ENCODE peak calls at places on chromosomes 4 and X, in six cellular contexts. One of them, this sample, is unnamed.

GRCh38 chr4:48801739-48802138 is 21.7 kb upstream of the FRYL start:
- DNase-seq in NCI-H2081: peak; percentile 29
- DNase-seq in RKO: no peak
- DNase-seq in dermis blood vessel endothelial cell: peak; percentile 74
- DNase-seq in activated effector memory CD4-positive, alpha-beta T cell treated with Interleukin-2 at 50 U/mL for 16 hours: no peak
- DNase-seq in uterus: no peak
- DNase-seq in this sample: no peak

GRCh38 chr4:110106946-110107325 is 91.5 kb downstream of the ELOVL6 start:
- DNase-seq in uterus: no peak
- DNase-seq in NCI-H2081: no peak
- DNase-seq in RKO: peak; percentile 41
- DNase-seq in dermis blood vessel endothelial cell: peak; percentile 43
- DNase-seq in activated effector memory CD4-positive, alpha-beta T cell treated with Interleukin-2 at 50 U/mL for 16 hours: no peak
- DNase-seq in this sample: no peak

GRCh38 chr4:1759818-1760223 is 33.3 kb upstream of the FGFR3 start:
- DNase-seq in activated effector memory CD4-positive, alpha-beta T cell treated with Interleukin-2 at 50 U/mL for 16 hours: no peak
- DNase-seq in dermis blood vessel endothelial cell: peak; percentile 11
- DNase-seq in NCI-H2081: no peak
- DNase-seq in RKO: no peak
- DNase-seq in uterus: no peak
- DNase-seq in this sample: no peak

GRCh38 chr4:52038109-52038912 is at the start of gene SGCB:
- DNase-seq in NCI-H2081: peak; percentile 56
- DNase-seq in uterus: peak; percentile 67
- DNase-seq in dermis blood vessel endothelial cell: peak; percentile 67
- DNase-seq in activated effector memory CD4-positive, alpha-beta T cell treated with Interleukin-2 at 50 U/mL for 16 hours: peak; percentile 68
- DNase-seq in RKO: peak; percentile 59
- DNase-seq in this sample: peak; percentile 71

GRCh38 chrX:39493168-39493567 is 604.6 kb downstream of the BCOR start:
- DNase-seq in dermis blood vessel endothelial cell: no peak
- DNase-seq in uterus: no peak
- DNase-seq in RKO: no peak
- DNase-seq in activated effector memory CD4-positive, alpha-beta T cell treated with Interleukin-2 at 50 U/mL for 16 hours: no peak
- DNase-seq in NCI-H2081: no peak
- DNase-seq in this sample: no peak

GRCh38 chrX:2559124-2559523 is 58.3 kb upstream of the DHRSX start:
- DNase-seq in RKO: no peak
- DNase-seq in uterus: no peak
- DNase-seq in dermis blood vessel endothelial cell: no peak
- DNase-seq in activated effector memory CD4-positive, alpha-beta T cell treated with Interleukin-2 at 50 U/mL for 16 hours: no peak
- DNase-seq in NCI-H2081: no peak
- DNase-seq in this sample: no peak

GRCh38 chr4:10738826-10739489 is 54.4 kb upstream of the CLNK start:
- DNase-seq in activated effector memory CD4-positive, alpha-beta T cell treated with Interleukin-2 at 50 U/mL for 16 hours: no peak
- DNase-seq in dermis blood vessel endothelial cell: no peak
- DNase-seq in uterus: no peak
- DNase-seq in NCI-H2081: no peak
- DNase-seq in RKO: no peak
- DNase-seq in this sample: no peak

GRCh38 chr4:26085581-26085980 is 171.6 kb downstream of the SMIM20 start:
- DNase-seq in dermis blood vessel endothelial cell: no peak
- DNase-seq in RKO: no peak
- DNase-seq in NCI-H2081: no peak
- DNase-seq in activated effector memory CD4-positive, alpha-beta T cell treated with Interleukin-2 at 50 U/mL for 16 hours: no peak
- DNase-seq in uterus: no peak
- DNase-seq in this sample: no peak

GRCh38 chr4:148057425-148058020 is 325.6 kb downstream of the ARHGAP10 start:
- DNase-seq in NCI-H2081: no peak
- DNase-seq in RKO: no peak
- DNase-seq in dermis blood vessel endothelial cell: no peak
- DNase-seq in activated effector memory CD4-positive, alpha-beta T cell treated with Interleukin-2 at 50 U/mL for 16 hours: no peak
- DNase-seq in uterus: no peak
- DNase-seq in this sample: no peak

GRCh38 chr4:87499415-87500106 is 29.6 kb downstream of the SPARCL1 start:
- DNase-seq in NCI-H2081: no peak
- DNase-seq in uterus: no peak
- DNase-seq in RKO: no peak
- DNase-seq in activated effector memory CD4-positive, alpha-beta T cell treated with Interleukin-2 at 50 U/mL for 16 hours: no peak
- DNase-seq in dermis blood vessel endothelial cell: no peak
- DNase-seq in this sample: no peak

GRCh38 chr4:115781528-115782146 is 668.2 kb upstream of the NDST4 start:
- DNase-seq in activated effector memory CD4-positive, alpha-beta T cell treated with Interleukin-2 at 50 U/mL for 16 hours: no peak
- DNase-seq in dermis blood vessel endothelial cell: no peak
- DNase-seq in RKO: no peak
- DNase-seq in uterus: no peak
- DNase-seq in NCI-H2081: no peak
- DNase-seq in this sample: no peak

GRCh38 chr4:140088317-140088967 is 65.5 kb downstream of the MAML3 start:
- DNase-seq in activated effector memory CD4-positive, alpha-beta T cell treated with Interleukin-2 at 50 U/mL for 16 hours: no peak
- DNase-seq in RKO: no peak
- DNase-seq in dermis blood vessel endothelial cell: no peak
- DNase-seq in uterus: no peak
- DNase-seq in NCI-H2081: no peak
- DNase-seq in this sample: no peak

GRCh38 chr4:76589872-76590846 is 155.1 kb downstream of the SHROOM3 start:
- DNase-seq in RKO: no peak
- DNase-seq in uterus: no peak
- DNase-seq in NCI-H2081: no peak
- DNase-seq in dermis blood vessel endothelial cell: peak; percentile 33
- DNase-seq in activated effector memory CD4-positive, alpha-beta T cell treated with Interleukin-2 at 50 U/mL for 16 hours: no peak
- DNase-seq in this sample: no peak

GRCh38 chrX:51847463-51847862 is 46.0 kb upstream of the MAGED1 start:
- DNase-seq in uterus: no peak
- DNase-seq in activated effector memory CD4-positive, alpha-beta T cell treated with Interleukin-2 at 50 U/mL for 16 hours: no peak
- DNase-seq in NCI-H2081: no peak
- DNase-seq in dermis blood vessel endothelial cell: no peak
- DNase-seq in RKO: no peak
- DNase-seq in this sample: no peak

GRCh38 chr4:184163813-184164212 is 53.9 kb downstream of the ENPP6 start:
- DNase-seq in RKO: peak; percentile 29
- DNase-seq in uterus: peak; percentile 27
- DNase-seq in dermis blood vessel endothelial cell: peak; percentile 55
- DNase-seq in activated effector memory CD4-positive, alpha-beta T cell treated with Interleukin-2 at 50 U/mL for 16 hours: no peak
- DNase-seq in NCI-H2081: peak; percentile 7
- DNase-seq in this sample: no peak

GRCh38 chr4:52611030-52611555 is 48.0 kb downstream of the USP46 start:
- DNase-seq in uterus: no peak
- DNase-seq in dermis blood vessel endothelial cell: no peak
- DNase-seq in activated effector memory CD4-positive, alpha-beta T cell treated with Interleukin-2 at 50 U/mL for 16 hours: no peak
- DNase-seq in NCI-H2081: no peak
- DNase-seq in RKO: no peak
- DNase-seq in this sample: no peak

GRCh38 chr4:67393699-67394281 is 151.5 kb downstream of the CENPC start:
- DNase-seq in RKO: peak; percentile 54
- DNase-seq in NCI-H2081: peak; percentile 15
- DNase-seq in dermis blood vessel endothelial cell: peak; percentile 68
- DNase-seq in uterus: no peak
- DNase-seq in activated effector memory CD4-positive, alpha-beta T cell treated with Interleukin-2 at 50 U/mL for 16 hours: no peak
- DNase-seq in this sample: no peak

GRCh38 chr4:176791591-176792347 is 953 bp downstream of the VEGFC start:
- DNase-seq in uterus: peak; percentile 29
- DNase-seq in RKO: no peak
- DNase-seq in activated effector memory CD4-positive, alpha-beta T cell treated with Interleukin-2 at 50 U/mL for 16 hours: no peak
- DNase-seq in NCI-H2081: peak; percentile 6
- DNase-seq in dermis blood vessel endothelial cell: peak; percentile 70
- DNase-seq in this sample: no peak

GRCh38 chr4:85955614-85956295 is 404.1 kb downstream of the MAPK10 start:
- DNase-seq in dermis blood vessel endothelial cell: no peak
- DNase-seq in NCI-H2081: no peak
- DNase-seq in uterus: no peak
- DNase-seq in activated effector memory CD4-positive, alpha-beta T cell treated with Interleukin-2 at 50 U/mL for 16 hours: no peak
- DNase-seq in RKO: no peak
- DNase-seq in this sample: no peak

GRCh38 chr4:169070071-169070894 is 60.2 kb upstream of the CBR4 start:
- DNase-seq in activated effector memory CD4-positive, alpha-beta T cell treated with Interleukin-2 at 50 U/mL for 16 hours: no peak
- DNase-seq in uterus: peak; percentile 46
- DNase-seq in dermis blood vessel endothelial cell: peak; percentile 69
- DNase-seq in NCI-H2081: peak; percentile 89
- DNase-seq in RKO: no peak
- DNase-seq in this sample: no peak

GRCh38 chr4:177448850-177449249 is 6.6 kb upstream of the AGA start:
- DNase-seq in activated effector memory CD4-positive, alpha-beta T cell treated with Interleukin-2 at 50 U/mL for 16 hours: no peak
- DNase-seq in uterus: no peak
- DNase-seq in RKO: no peak
- DNase-seq in NCI-H2081: no peak
- DNase-seq in dermis blood vessel endothelial cell: no peak
- DNase-seq in this sample: no peak

GRCh38 chr4:98720871-98721480 is 62.6 kb upstream of the TSPAN5 start:
- DNase-seq in RKO: peak; percentile 72
- DNase-seq in dermis blood vessel endothelial cell: no peak
- DNase-seq in uterus: no peak
- DNase-seq in activated effector memory CD4-positive, alpha-beta T cell treated with Interleukin-2 at 50 U/mL for 16 hours: no peak
- DNase-seq in NCI-H2081: no peak
- DNase-seq in this sample: no peak